ENCODE peak calls at places on chromosomes 12 and 14, in nine cellular contexts. F, Q, W, R, S, T, Z, Y and N are unnamed samples.

GRCh38 chr14:101033446-101034165 is 130.1 kb upstream of the RTL1 start:
- DNase-seq in F (no peak), Q (no peak), W (no peak), R (no peak), S (no peak), T (no peak), Z (no peak), Y (no peak), N (no peak)

GRCh38 chr12:49264466-49264872 is 413 bp upstream of the TUBA1C start:
- DNase-seq in F (no peak), Q (no peak), W (peak), R (peak), S (peak), T (no peak), Z (no peak), Y (peak), N (no peak)

GRCh38 chr14:64265222-64265621 is 28.9 kb downstream of the ESR2 start:
- DNase-seq in F (no peak), Q (no peak), W (no peak), R (no peak), S (no peak), T (no peak), Z (no peak), Y (no peak), N (no peak)

GRCh38 chr12:111240374-111240773 is 128.5 kb downstream of the PHETA1 start:
- DNase-seq in F (no peak), Q (no peak), W (no peak), R (no peak), S (no peak), T (no peak), Z (no peak), Y (no peak), N (no peak)

GRCh38 chr14:59356298-59356697 is 108.9 kb downstream of the GPR135 start:
- DNase-seq in F (no peak), Q (no peak), W (no peak), R (no peak), S (no peak), T (no peak), Z (no peak), Y (peak), N (no peak)

GRCh38 chr12:78315018-78315417 is 484.3 kb downstream of the NAV3 start:
- DNase-seq in F (no peak), Q (no peak), W (no peak), R (no peak), S (no peak), T (no peak), Z (no peak), Y (no peak), N (no peak)

GRCh38 chr14:20631023-20631820 is 10.3 kb downstream of the OR6S1 start:
- DNase-seq in F (peak), Q (peak), W (peak), R (no peak), S (peak), T (peak), Z (peak), Y (peak), N (peak)

GRCh38 chr12:2804390-2805145 is 7.9 kb upstream of the ITFG2 start:
- DNase-seq in F (no peak), Q (no peak), W (peak), R (no peak), S (peak), T (no peak), Z (peak), Y (no peak), N (no peak)

GRCh38 chr12:123750159-123750656 is 11.9 kb upstream of the DNAH10 start:
- DNase-seq in F (no peak), Q (no peak), W (no peak), R (no peak), S (no peak), T (no peak), Z (no peak), Y (no peak), N (no peak)

GRCh38 chr12:5451251-5451650 is 19.3 kb downstream of the NTF3 start:
- DNase-seq in F (no peak), Q (no peak), W (no peak), R (no peak), S (no peak), T (no peak), Z (peak), Y (no peak), N (no peak)

GRCh38 chr14:70821916-70822705 is 12.8 kb upstream of the MAP3K9 start:
- DNase-seq in F (peak), Q (peak), W (peak), R (no peak), S (peak), T (peak), Z (peak), Y (peak), N (peak)

GRCh38 chr12:31868980-31869379 is 90.2 kb upstream of the RESF1 start:
- DNase-seq in F (no peak), Q (no peak), W (peak), R (no peak), S (peak), T (no peak), Z (peak), Y (peak), N (no peak)

GRCh38 chr14:65226824-65227604 is 124.7 kb upstream of the MAX start:
- DNase-seq in F (no peak), Q (peak), W (peak), R (no peak), S (no peak), T (peak), Z (no peak), Y (peak), N (no peak)

GRCh38 chr12:2904260-2904659 is 13.6 kb downstream of the TULP3 start:
- DNase-seq in F (no peak), Q (no peak), W (no peak), R (no peak), S (no peak), T (no peak), Z (no peak), Y (no peak), N (no peak)

GRCh38 chr12:21678959-21679358 is 21.3 kb upstream of the LDHB start:
- DNase-seq in F (peak), Q (no peak), W (no peak), R (no peak), S (no peak), T (no peak), Z (no peak), Y (no peak), N (no peak)

GRCh38 chr12:87406926-87407325 is 622.3 kb downstream of the C12orf50 start:
- DNase-seq in F (no peak), Q (no peak), W (no peak), R (no peak), S (peak), T (no peak), Z (peak), Y (no peak), N (no peak)

GRCh38 chr14:92316937-92317336 is 6.0 kb upstream of the SLC24A4 start:
- DNase-seq in F (no peak), Q (no peak), W (no peak), R (no peak), S (peak), T (peak), Z (no peak), Y (peak), N (no peak)

GRCh38 chr12:82723093-82723492 is 36.4 kb downstream of the TMTC2 start:
- DNase-seq in F (no peak), Q (no peak), W (no peak), R (no peak), S (no peak), T (no peak), Z (no peak), Y (no peak), N (no peak)

GRCh38 chr12:50333441-50333840 is 50.1 kb upstream of the LIMA1 start:
- DNase-seq in F (no peak), Q (no peak), W (peak), R (no peak), S (peak), T (no peak), Z (no peak), Y (no peak), N (no peak)

GRCh38 chr12:115584156-115584555 is 693.3 kb downstream of the MED13L start:
- DNase-seq in F (no peak), Q (no peak), W (no peak), R (no peak), S (no peak), T (no peak), Z (no peak), Y (peak), N (no peak)

GRCh38 chr12:124809878-124810277 is 53.8 kb downstream of the SCARB1 start:
- DNase-seq in F (no peak), Q (no peak), W (no peak), R (no peak), S (peak), T (no peak), Z (no peak), Y (peak), N (no peak)

GRCh38 chr14:37201724-37202123 is 4.0 kb downstream of the MIPOL1 start:
- DNase-seq in F (no peak), Q (no peak), W (no peak), R (no peak), S (no peak), T (no peak), Z (no peak), Y (no peak), N (no peak)

GRCh38 chr14:55220230-55220629 is 28.8 kb upstream of the DLGAP5 start:
- DNase-seq in F (no peak), Q (no peak), W (no peak), R (no peak), S (no peak), T (no peak), Z (no peak), Y (peak), N (no peak)

GRCh38 chr12:127172857-127173256 is 1094.1 kb upstream of the TMEM132C start:
- DNase-seq in F (no peak), Q (no peak), W (no peak), R (no peak), S (no peak), T (no peak), Z (no peak), Y (no peak), N (no peak)

GRCh38 chr12:51773145-51773869 is 75.2 kb downstream of the FIGNL2 start:
- DNase-seq in F (no peak), Q (no peak), W (peak), R (no peak), S (peak), T (no peak), Z (peak), Y (peak), N (no peak)

GRCh38 chr14:99234366-99234765 is 37.6 kb downstream of the BCL11B start:
- DNase-seq in F (no peak), Q (no peak), W (no peak), R (no peak), S (no peak), T (no peak), Z (no peak), Y (no peak), N (no peak)

GRCh38 chr14:29216774-29217232 is 450.2 kb downstream of the FOXG1 start:
- DNase-seq in F (no peak), Q (no peak), W (no peak), R (no peak), S (peak), T (no peak), Z (no peak), Y (peak), N (peak)

GRCh38 chr12:68959457-68960161 is 26.6 kb upstream of the CPM start:
- DNase-seq in F (no peak), Q (no peak), W (no peak), R (no peak), S (no peak), T (no peak), Z (no peak), Y (no peak), N (no peak)

GRCh38 chr12:102642199-102642598 is 161.8 kb upstream of the IGF1 start:
- DNase-seq in F (no peak), Q (no peak), W (peak), R (no peak), S (no peak), T (no peak), Z (peak), Y (peak), N (no peak)

GRCh38 chr14:69711065-69711464 is 55.9 kb upstream of the SRSF5 start:
- DNase-seq in F (no peak), Q (peak), W (no peak), R (no peak), S (no peak), T (no peak), Z (peak), Y (no peak), N (no peak)

GRCh38 chr14:33642641-33643342 is 308.1 kb downstream of the EGLN3 start:
- DNase-seq in F (no peak), Q (no peak), W (no peak), R (no peak), S (peak), T (no peak), Z (no peak), Y (no peak), N (no peak)

GRCh38 chr12:117033382-117034045 is 65.7 kb downstream of the TESC start:
- DNase-seq in F (no peak), Q (no peak), W (no peak), R (no peak), S (no peak), T (no peak), Z (no peak), Y (peak), N (no peak)

GRCh38 chr14:44392984-44393383 is 114.1 kb downstream of the FSCB start:
- DNase-seq in F (no peak), Q (no peak), W (no peak), R (no peak), S (no peak), T (peak), Z (no peak), Y (no peak), N (no peak)

GRCh38 chr12:126706300-126706699 is 1560.7 kb upstream of the TMEM132C start:
- DNase-seq in F (no peak), Q (no peak), W (no peak), R (no peak), S (no peak), T (no peak), Z (no peak), Y (no peak), N (no peak)

GRCh38 chr14:91367173-91368171 is 50.1 kb downstream of the CCDC88C start:
- DNase-seq in F (peak), Q (no peak), W (no peak), R (peak), S (peak), T (no peak), Z (peak), Y (peak), N (peak)

GRCh38 chr12:6955462-6956331 is 4.5 kb downstream of the PTPN6 start:
- DNase-seq in F (no peak), Q (no peak), W (no peak), R (no peak), S (no peak), T (no peak), Z (no peak), Y (no peak), N (no peak)

DNA sequence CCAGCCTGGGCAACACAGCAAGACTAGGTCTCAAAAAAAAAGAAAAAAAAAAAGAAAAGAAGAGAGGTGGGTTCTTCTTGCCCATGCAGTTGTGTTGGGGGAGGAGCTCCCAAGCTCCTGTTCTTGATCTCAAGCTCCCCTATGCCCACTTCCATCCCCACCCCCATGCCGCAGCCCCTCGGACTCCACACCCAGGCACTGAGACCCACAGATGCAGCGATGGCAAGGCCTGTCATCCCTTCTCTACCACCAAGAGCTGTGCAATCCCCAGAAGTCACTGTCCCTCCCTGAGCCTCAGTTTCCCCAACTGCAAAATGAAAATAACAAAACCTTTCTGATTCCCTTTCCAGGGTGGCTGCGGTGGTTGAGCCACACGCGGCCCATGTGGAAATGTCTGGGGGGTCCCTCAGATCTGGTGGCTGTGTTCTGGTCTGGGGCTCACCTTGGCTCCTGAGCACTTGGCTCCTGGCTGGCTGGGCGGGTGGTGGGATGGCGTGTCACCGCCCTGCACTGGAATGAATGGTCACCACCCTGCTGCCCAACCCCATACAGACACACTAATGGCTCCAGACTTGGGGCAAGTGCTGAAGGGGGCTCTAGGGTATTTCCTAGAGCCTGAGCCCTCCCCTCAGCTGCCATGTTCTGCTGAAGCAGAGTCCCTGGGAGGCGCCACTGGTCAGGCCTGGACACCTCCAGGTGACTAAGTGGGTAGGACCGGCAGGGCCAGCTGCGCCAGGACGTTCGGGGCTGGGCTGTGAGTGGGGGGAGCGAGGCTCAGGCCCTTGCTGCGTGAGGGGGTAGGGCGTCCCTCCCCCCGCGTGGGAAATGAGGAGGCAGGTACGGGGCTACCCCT is 22.5 kb upstream of the KIF26A start:
- DNase-seq in F (no peak), Q (peak), W (no peak), R (no peak), S (no peak), T (peak), Z (no peak), Y (peak), N (no peak)
- H3K4me3 ChIP-seq in F (no peak), Q (peak), W (no peak), R (no peak), S (peak), T (peak), Z (peak), Y (peak), N (no peak)

DNA sequence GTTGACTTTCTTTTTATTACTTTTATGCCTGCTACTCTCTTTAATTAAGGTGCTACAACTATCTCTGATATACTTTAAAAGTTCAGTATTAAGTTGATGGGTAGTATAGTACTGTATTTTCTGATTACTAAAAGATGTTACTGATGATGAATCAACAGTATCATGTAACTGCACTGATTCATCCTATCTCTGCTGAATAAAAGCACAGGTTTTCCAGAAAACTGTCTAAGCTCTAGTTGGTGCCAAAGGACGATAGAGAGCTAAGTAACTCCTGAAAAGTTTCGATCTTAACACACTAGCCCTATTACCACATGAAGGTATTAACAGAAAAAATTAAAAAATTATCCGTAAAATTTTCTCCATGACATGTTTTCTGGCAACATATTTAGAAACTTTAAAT is 2.1 kb downstream of the SCAF11 start:
- DNase-seq in F (no peak), Q (no peak), W (peak), R (no peak), S (peak), T (no peak), Z (peak), Y (peak), N (no peak)
- H3K4me3 ChIP-seq in F (peak), Q (no peak), W (peak), R (peak), S (peak), T (peak), Z (peak), Y (peak), N (peak)

GRCh38 chr14:95362180-95362494 is 42.4 kb upstream of the CLMN start:
- DNase-seq in F (no peak), Q (no peak), W (no peak), R (no peak), S (no peak), T (no peak), Z (no peak), Y (no peak), N (no peak)

GRCh38 chr14:95359974-95360826 is 40.5 kb upstream of the CLMN start:
- DNase-seq in F (no peak), Q (no peak), W (no peak), R (no peak), S (peak), T (no peak), Z (peak), Y (no peak), N (peak)

GRCh38 chr14:95360828-95361227 is 41.1 kb upstream of the CLMN start:
- DNase-seq in F (no peak), Q (no peak), W (no peak), R (no peak), S (no peak), T (no peak), Z (no peak), Y (no peak), N (no peak)

GRCh38 chr14:95363468-95363954 is 43.8 kb upstream of the CLMN start:
- DNase-seq in F (no peak), Q (no peak), W (no peak), R (no peak), S (no peak), T (no peak), Z (no peak), Y (no peak), N (peak)

DNA sequence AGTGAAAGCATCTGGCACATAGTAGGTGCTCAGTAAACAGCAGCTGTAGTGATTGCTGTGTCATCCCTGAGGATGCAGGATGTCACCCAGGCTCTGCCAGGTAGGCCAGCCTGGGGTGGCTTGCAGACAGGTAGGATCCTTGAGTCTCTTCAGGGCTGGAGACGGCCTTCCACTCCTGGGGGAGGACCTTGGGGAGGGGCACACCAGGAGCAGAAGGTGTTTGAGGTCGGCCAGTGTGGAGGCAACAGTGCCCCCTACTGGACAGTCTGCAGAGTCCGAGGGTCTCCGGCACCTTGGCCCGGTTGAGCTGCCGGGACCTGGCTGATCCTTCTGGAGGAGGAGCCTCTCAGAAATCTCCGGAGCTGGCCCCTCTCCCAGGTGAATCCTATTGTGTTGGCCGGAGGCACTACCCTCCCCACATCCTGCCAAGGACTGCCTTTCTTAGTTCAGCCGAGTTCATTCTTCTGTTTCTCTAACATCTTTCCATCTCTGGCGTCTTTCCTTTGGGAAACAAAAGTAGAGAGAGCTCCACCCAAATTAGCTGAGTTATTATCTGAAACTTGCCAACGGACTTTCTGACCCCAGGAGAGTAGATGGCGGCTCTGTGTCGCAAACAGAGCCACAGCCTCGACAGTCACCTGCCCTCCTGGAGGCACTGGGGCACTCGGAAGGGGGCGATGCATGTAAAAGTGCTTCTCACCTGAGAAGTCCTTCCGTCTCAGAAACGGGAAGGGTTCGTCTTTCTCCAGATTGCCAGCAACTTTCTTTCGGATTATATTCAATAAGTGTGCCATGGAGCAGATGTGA is 41.9 kb upstream of the CLMN start:
- DNase-seq in F (peak), Q (peak), W (no peak), R (peak), S (no peak), T (no peak), Z (peak), Y (peak), N (peak)
- H3K4me3 ChIP-seq in F (no peak), Q (no peak), W (peak), R (no peak), S (no peak), T (no peak), Z (no peak), Y (no peak), N (no peak)

GRCh38 chr14:32109676-32110075 is 32.6 kb downstream of the ARHGAP5 start:
- DNase-seq in F (no peak), Q (no peak), W (peak), R (no peak), S (peak), T (no peak), Z (peak), Y (no peak), N (no peak)
- H3K4me3 ChIP-seq in F (no peak), Q (no peak), W (no peak), R (no peak), S (no peak), T (no peak), Z (no peak), Y (no peak), N (no peak)

DNA sequence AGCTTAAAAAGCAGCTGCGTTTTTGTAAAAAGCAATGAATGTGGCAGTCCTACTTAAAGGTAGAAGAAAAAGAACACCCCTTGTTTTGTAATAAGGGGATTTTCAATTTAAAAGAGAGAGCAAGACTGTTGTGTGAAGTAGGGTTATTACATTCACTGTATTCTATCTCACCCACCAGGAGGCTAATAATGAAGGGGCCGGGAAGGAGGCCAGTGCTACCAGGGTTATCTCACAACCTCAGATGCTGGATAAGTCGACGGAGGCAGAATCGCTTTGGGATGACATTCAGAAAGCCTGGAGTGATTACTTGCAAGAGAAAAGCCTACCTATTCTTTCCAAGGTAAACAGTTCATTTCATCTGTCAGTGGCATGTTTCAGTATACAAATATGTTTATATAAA is 97.8 kb downstream of the RMST start:
- DNase-seq in F (no peak), Q (no peak), W (no peak), R (no peak), S (no peak), T (no peak), Z (no peak), Y (no peak), N (no peak)
- H3K4me3 ChIP-seq in F (no peak), Q (no peak), W (no peak), R (no peak), S (no peak), T (no peak), Z (no peak), Y (no peak), N (no peak)